ENCODE peak calls at places on chromosomes 4 and X, in nine cellular contexts. One of them, this sample, is unnamed.

GRCh38 chr4:6854098-6854744 is 55.4 kb upstream of the TBC1D14 start:
- DNase-seq in iris pigment epithelial cell: no peak
- DNase-seq in cardiac muscle cell: no peak
- DNase-seq in activated T-cell treated with anti-CD3 and anti-CD28 coated beads for 1 hour: no peak
- DNase-seq in activated naive CD4-positive, alpha-beta T cell treated with anti-CD3 and anti-CD28 coated beads, Interleukin-2, amount 10 ng/mL, durations not matched to agents 7 days and 5 days: no peak
- DNase-seq in SJSA1: no peak
- DNase-seq in smooth muscle cell of the brain vasculature: no peak
- DNase-seq in Jurkat, Clone E6-1: no peak
- DNase-seq in DMS153: no peak
- DNase-seq in this sample: no peak

GRCh38 chrX:138127314-138127713 is 561.4 kb downstream of the ZIC3 start:
- DNase-seq in cardiac muscle cell: no peak
- DNase-seq in Jurkat, Clone E6-1: no peak
- DNase-seq in activated T-cell treated with anti-CD3 and anti-CD28 coated beads for 1 hour: no peak
- DNase-seq in activated naive CD4-positive, alpha-beta T cell treated with anti-CD3 and anti-CD28 coated beads, Interleukin-2, amount 10 ng/mL, durations not matched to agents 7 days and 5 days: no peak
- DNase-seq in SJSA1: peak
- DNase-seq in DMS153: no peak
- DNase-seq in smooth muscle cell of the brain vasculature: no peak
- DNase-seq in iris pigment epithelial cell: peak
- DNase-seq in this sample: no peak

GRCh38 chrX:46754450-46755075 is 4.4 kb downstream of the SLC9A7 start:
- DNase-seq in smooth muscle cell of the brain vasculature: no peak
- DNase-seq in SJSA1: no peak
- DNase-seq in activated T-cell treated with anti-CD3 and anti-CD28 coated beads for 1 hour: no peak
- DNase-seq in iris pigment epithelial cell: no peak
- DNase-seq in Jurkat, Clone E6-1: no peak
- DNase-seq in activated naive CD4-positive, alpha-beta T cell treated with anti-CD3 and anti-CD28 coated beads, Interleukin-2, amount 10 ng/mL, durations not matched to agents 7 days and 5 days: no peak
- DNase-seq in DMS153: no peak
- DNase-seq in cardiac muscle cell: no peak
- DNase-seq in this sample: no peak

GRCh38 chr4:102663073-102663472 is 97.7 kb downstream of the MANBA start:
- DNase-seq in DMS153: no peak
- DNase-seq in activated T-cell treated with anti-CD3 and anti-CD28 coated beads for 1 hour: no peak
- DNase-seq in iris pigment epithelial cell: peak
- DNase-seq in smooth muscle cell of the brain vasculature: no peak
- DNase-seq in activated naive CD4-positive, alpha-beta T cell treated with anti-CD3 and anti-CD28 coated beads, Interleukin-2, amount 10 ng/mL, durations not matched to agents 7 days and 5 days: no peak
- DNase-seq in SJSA1: no peak
- DNase-seq in Jurkat, Clone E6-1: no peak
- DNase-seq in cardiac muscle cell: no peak
- DNase-seq in this sample: no peak

GRCh38 chr4:85496933-85497332 is 22.0 kb downstream of the ARHGAP24 start:
- DNase-seq in activated T-cell treated with anti-CD3 and anti-CD28 coated beads for 1 hour: no peak
- DNase-seq in DMS153: no peak
- DNase-seq in activated naive CD4-positive, alpha-beta T cell treated with anti-CD3 and anti-CD28 coated beads, Interleukin-2, amount 10 ng/mL, durations not matched to agents 7 days and 5 days: no peak
- DNase-seq in Jurkat, Clone E6-1: no peak
- DNase-seq in iris pigment epithelial cell: peak
- DNase-seq in smooth muscle cell of the brain vasculature: no peak
- DNase-seq in SJSA1: no peak
- DNase-seq in cardiac muscle cell: no peak
- DNase-seq in this sample: no peak

GRCh38 chrX:51747671-51748070 is 4.4 kb downstream of the GSPT2 start:
- DNase-seq in cardiac muscle cell: no peak
- DNase-seq in smooth muscle cell of the brain vasculature: no peak
- DNase-seq in SJSA1: no peak
- DNase-seq in Jurkat, Clone E6-1: no peak
- DNase-seq in DMS153: no peak
- DNase-seq in activated T-cell treated with anti-CD3 and anti-CD28 coated beads for 1 hour: no peak
- DNase-seq in iris pigment epithelial cell: no peak
- DNase-seq in activated naive CD4-positive, alpha-beta T cell treated with anti-CD3 and anti-CD28 coated beads, Interleukin-2, amount 10 ng/mL, durations not matched to agents 7 days and 5 days: no peak
- DNase-seq in this sample: no peak

GRCh38 chr4:151227731-151228130 is 49.2 kb upstream of the PRSS48 start:
- DNase-seq in Jurkat, Clone E6-1: no peak
- DNase-seq in activated naive CD4-positive, alpha-beta T cell treated with anti-CD3 and anti-CD28 coated beads, Interleukin-2, amount 10 ng/mL, durations not matched to agents 7 days and 5 days: no peak
- DNase-seq in activated T-cell treated with anti-CD3 and anti-CD28 coated beads for 1 hour: no peak
- DNase-seq in SJSA1: no peak
- DNase-seq in iris pigment epithelial cell: peak
- DNase-seq in DMS153: no peak
- DNase-seq in cardiac muscle cell: no peak
- DNase-seq in smooth muscle cell of the brain vasculature: peak
- DNase-seq in this sample: peak

GRCh38 chr4:1717129-1718094 is 3.7 kb downstream of the TMEM129 start:
- DNase-seq in Jurkat, Clone E6-1: no peak
- DNase-seq in activated T-cell treated with anti-CD3 and anti-CD28 coated beads for 1 hour: no peak
- DNase-seq in smooth muscle cell of the brain vasculature: no peak
- DNase-seq in DMS153: no peak
- DNase-seq in SJSA1: no peak
- DNase-seq in iris pigment epithelial cell: no peak
- DNase-seq in activated naive CD4-positive, alpha-beta T cell treated with anti-CD3 and anti-CD28 coated beads, Interleukin-2, amount 10 ng/mL, durations not matched to agents 7 days and 5 days: no peak
- DNase-seq in cardiac muscle cell: no peak
- DNase-seq in this sample: no peak

GRCh38 chr4:68906238-68907137 is 45.1 kb downstream of the UGT2A3 start:
- DNase-seq in DMS153: no peak
- DNase-seq in iris pigment epithelial cell: no peak
- DNase-seq in SJSA1: no peak
- DNase-seq in activated naive CD4-positive, alpha-beta T cell treated with anti-CD3 and anti-CD28 coated beads, Interleukin-2, amount 10 ng/mL, durations not matched to agents 7 days and 5 days: no peak
- DNase-seq in Jurkat, Clone E6-1: no peak
- DNase-seq in smooth muscle cell of the brain vasculature: no peak
- DNase-seq in activated T-cell treated with anti-CD3 and anti-CD28 coated beads for 1 hour: no peak
- DNase-seq in cardiac muscle cell: no peak
- DNase-seq in this sample: no peak

GRCh38 chr4:70280567-70280966 is 38.2 kb downstream of the CSN3 start:
- DNase-seq in iris pigment epithelial cell: no peak
- DNase-seq in cardiac muscle cell: no peak
- DNase-seq in activated naive CD4-positive, alpha-beta T cell treated with anti-CD3 and anti-CD28 coated beads, Interleukin-2, amount 10 ng/mL, durations not matched to agents 7 days and 5 days: no peak
- DNase-seq in activated T-cell treated with anti-CD3 and anti-CD28 coated beads for 1 hour: no peak
- DNase-seq in DMS153: peak
- DNase-seq in smooth muscle cell of the brain vasculature: no peak
- DNase-seq in Jurkat, Clone E6-1: no peak
- DNase-seq in SJSA1: no peak
- DNase-seq in this sample: no peak

GRCh38 chrX:29690061-29690460 is 525.3 kb upstream of the MAGEB2 start:
- DNase-seq in cardiac muscle cell: no peak
- DNase-seq in SJSA1: no peak
- DNase-seq in DMS153: no peak
- DNase-seq in iris pigment epithelial cell: peak
- DNase-seq in Jurkat, Clone E6-1: no peak
- DNase-seq in activated naive CD4-positive, alpha-beta T cell treated with anti-CD3 and anti-CD28 coated beads, Interleukin-2, amount 10 ng/mL, durations not matched to agents 7 days and 5 days: no peak
- DNase-seq in smooth muscle cell of the brain vasculature: no peak
- DNase-seq in activated T-cell treated with anti-CD3 and anti-CD28 coated beads for 1 hour: no peak
- DNase-seq in this sample: no peak

GRCh38 chr4:184544711-184545409 is 70.5 kb upstream of the IRF2 start:
- DNase-seq in cardiac muscle cell: no peak
- DNase-seq in iris pigment epithelial cell: no peak
- DNase-seq in DMS153: no peak
- DNase-seq in SJSA1: no peak
- DNase-seq in smooth muscle cell of the brain vasculature: no peak
- DNase-seq in activated T-cell treated with anti-CD3 and anti-CD28 coated beads for 1 hour: no peak
- DNase-seq in Jurkat, Clone E6-1: no peak
- DNase-seq in activated naive CD4-positive, alpha-beta T cell treated with anti-CD3 and anti-CD28 coated beads, Interleukin-2, amount 10 ng/mL, durations not matched to agents 7 days and 5 days: no peak
- DNase-seq in this sample: no peak

GRCh38 chrX:84974803-84975202 is 28.9 kb upstream of the APOOL start:
- DNase-seq in SJSA1: no peak
- DNase-seq in Jurkat, Clone E6-1: no peak
- DNase-seq in activated naive CD4-positive, alpha-beta T cell treated with anti-CD3 and anti-CD28 coated beads, Interleukin-2, amount 10 ng/mL, durations not matched to agents 7 days and 5 days: no peak
- DNase-seq in iris pigment epithelial cell: no peak
- DNase-seq in cardiac muscle cell: no peak
- DNase-seq in DMS153: no peak
- DNase-seq in smooth muscle cell of the brain vasculature: no peak
- DNase-seq in activated T-cell treated with anti-CD3 and anti-CD28 coated beads for 1 hour: no peak
- DNase-seq in this sample: no peak

GRCh38 chr4:8592366-8593267 is at the start of gene CPZ:
- DNase-seq in activated naive CD4-positive, alpha-beta T cell treated with anti-CD3 and anti-CD28 coated beads, Interleukin-2, amount 10 ng/mL, durations not matched to agents 7 days and 5 days: no peak
- DNase-seq in DMS153: no peak
- DNase-seq in SJSA1: peak
- DNase-seq in smooth muscle cell of the brain vasculature: no peak
- DNase-seq in activated T-cell treated with anti-CD3 and anti-CD28 coated beads for 1 hour: no peak
- DNase-seq in cardiac muscle cell: peak
- DNase-seq in Jurkat, Clone E6-1: no peak
- DNase-seq in iris pigment epithelial cell: peak
- DNase-seq in this sample: no peak

GRCh38 chrX:42386681-42387080 is 391.3 kb downstream of the PPP1R2C start:
- DNase-seq in smooth muscle cell of the brain vasculature: no peak
- DNase-seq in activated T-cell treated with anti-CD3 and anti-CD28 coated beads for 1 hour: no peak
- DNase-seq in DMS153: no peak
- DNase-seq in cardiac muscle cell: no peak
- DNase-seq in activated naive CD4-positive, alpha-beta T cell treated with anti-CD3 and anti-CD28 coated beads, Interleukin-2, amount 10 ng/mL, durations not matched to agents 7 days and 5 days: no peak
- DNase-seq in SJSA1: no peak
- DNase-seq in iris pigment epithelial cell: no peak
- DNase-seq in Jurkat, Clone E6-1: no peak
- DNase-seq in this sample: no peak

GRCh38 chr4:169248645-169249044 is 22.1 kb downstream of the SH3RF1 start:
- DNase-seq in activated naive CD4-positive, alpha-beta T cell treated with anti-CD3 and anti-CD28 coated beads, Interleukin-2, amount 10 ng/mL, durations not matched to agents 7 days and 5 days: no peak
- DNase-seq in DMS153: no peak
- DNase-seq in cardiac muscle cell: no peak
- DNase-seq in smooth muscle cell of the brain vasculature: no peak
- DNase-seq in iris pigment epithelial cell: no peak
- DNase-seq in SJSA1: no peak
- DNase-seq in activated T-cell treated with anti-CD3 and anti-CD28 coated beads for 1 hour: no peak
- DNase-seq in Jurkat, Clone E6-1: no peak
- DNase-seq in this sample: no peak

GRCh38 chrX:111170017-111170416 is 74.0 kb downstream of the PAK3 start:
- DNase-seq in iris pigment epithelial cell: peak
- DNase-seq in activated T-cell treated with anti-CD3 and anti-CD28 coated beads for 1 hour: no peak
- DNase-seq in Jurkat, Clone E6-1: no peak
- DNase-seq in DMS153: no peak
- DNase-seq in activated naive CD4-positive, alpha-beta T cell treated with anti-CD3 and anti-CD28 coated beads, Interleukin-2, amount 10 ng/mL, durations not matched to agents 7 days and 5 days: no peak
- DNase-seq in SJSA1: no peak
- DNase-seq in smooth muscle cell of the brain vasculature: no peak
- DNase-seq in cardiac muscle cell: no peak
- DNase-seq in this sample: no peak

GRCh38 chrX:154827624-154828408 is 6.6 kb downstream of the SMIM9 start:
- DNase-seq in activated naive CD4-positive, alpha-beta T cell treated with anti-CD3 and anti-CD28 coated beads, Interleukin-2, amount 10 ng/mL, durations not matched to agents 7 days and 5 days: peak
- DNase-seq in Jurkat, Clone E6-1: no peak
- DNase-seq in iris pigment epithelial cell: no peak
- DNase-seq in activated T-cell treated with anti-CD3 and anti-CD28 coated beads for 1 hour: no peak
- DNase-seq in SJSA1: no peak
- DNase-seq in smooth muscle cell of the brain vasculature: no peak
- DNase-seq in cardiac muscle cell: no peak
- DNase-seq in DMS153: no peak
- DNase-seq in this sample: no peak

GRCh38 chrX:155070975-155071693 is at the start of the genes BRCC3, CMC4 and MTCP1:
- DNase-seq in smooth muscle cell of the brain vasculature: peak
- DNase-seq in iris pigment epithelial cell: peak
- DNase-seq in activated naive CD4-positive, alpha-beta T cell treated with anti-CD3 and anti-CD28 coated beads, Interleukin-2, amount 10 ng/mL, durations not matched to agents 7 days and 5 days: peak
- DNase-seq in activated T-cell treated with anti-CD3 and anti-CD28 coated beads for 1 hour: peak
- DNase-seq in SJSA1: peak
- DNase-seq in DMS153: peak
- DNase-seq in Jurkat, Clone E6-1: peak
- DNase-seq in cardiac muscle cell: peak
- DNase-seq in this sample: no peak

GRCh38 chr4:107747748-107748486 is 27.9 kb upstream of the PAPSS1 start:
- DNase-seq in activated T-cell treated with anti-CD3 and anti-CD28 coated beads for 1 hour: no peak
- DNase-seq in smooth muscle cell of the brain vasculature: no peak
- DNase-seq in SJSA1: no peak
- DNase-seq in iris pigment epithelial cell: no peak
- DNase-seq in Jurkat, Clone E6-1: no peak
- DNase-seq in cardiac muscle cell: no peak
- DNase-seq in activated naive CD4-positive, alpha-beta T cell treated with anti-CD3 and anti-CD28 coated beads, Interleukin-2, amount 10 ng/mL, durations not matched to agents 7 days and 5 days: no peak
- DNase-seq in DMS153: peak
- DNase-seq in this sample: no peak

GRCh38 chr4:126568652-126569580 is 1063.8 kb upstream of the INTU start:
- DNase-seq in iris pigment epithelial cell: no peak
- DNase-seq in activated T-cell treated with anti-CD3 and anti-CD28 coated beads for 1 hour: no peak
- DNase-seq in DMS153: no peak
- DNase-seq in SJSA1: no peak
- DNase-seq in smooth muscle cell of the brain vasculature: no peak
- DNase-seq in cardiac muscle cell: no peak
- DNase-seq in activated naive CD4-positive, alpha-beta T cell treated with anti-CD3 and anti-CD28 coated beads, Interleukin-2, amount 10 ng/mL, durations not matched to agents 7 days and 5 days: no peak
- DNase-seq in Jurkat, Clone E6-1: no peak
- DNase-seq in this sample: no peak

GRCh38 chr4:7708981-7709380 is 230.7 kb downstream of the AFAP1 start:
- DNase-seq in SJSA1: no peak
- DNase-seq in iris pigment epithelial cell: peak
- DNase-seq in Jurkat, Clone E6-1: no peak
- DNase-seq in cardiac muscle cell: no peak
- DNase-seq in activated T-cell treated with anti-CD3 and anti-CD28 coated beads for 1 hour: no peak
- DNase-seq in activated naive CD4-positive, alpha-beta T cell treated with anti-CD3 and anti-CD28 coated beads, Interleukin-2, amount 10 ng/mL, durations not matched to agents 7 days and 5 days: no peak
- DNase-seq in DMS153: no peak
- DNase-seq in smooth muscle cell of the brain vasculature: peak
- DNase-seq in this sample: no peak

GRCh38 chr4:48445704-48446103 is 37.4 kb upstream of the SLC10A4 start:
- DNase-seq in activated naive CD4-positive, alpha-beta T cell treated with anti-CD3 and anti-CD28 coated beads, Interleukin-2, amount 10 ng/mL, durations not matched to agents 7 days and 5 days: no peak
- DNase-seq in cardiac muscle cell: peak
- DNase-seq in iris pigment epithelial cell: peak
- DNase-seq in DMS153: no peak
- DNase-seq in activated T-cell treated with anti-CD3 and anti-CD28 coated beads for 1 hour: no peak
- DNase-seq in smooth muscle cell of the brain vasculature: no peak
- DNase-seq in SJSA1: no peak
- DNase-seq in Jurkat, Clone E6-1: no peak
- DNase-seq in this sample: no peak

GRCh38 chrX:73842541-73843234 is 279.7 kb downstream of the CHIC1 start:
- DNase-seq in SJSA1: no peak
- DNase-seq in Jurkat, Clone E6-1: no peak
- DNase-seq in activated T-cell treated with anti-CD3 and anti-CD28 coated beads for 1 hour: no peak
- DNase-seq in activated naive CD4-positive, alpha-beta T cell treated with anti-CD3 and anti-CD28 coated beads, Interleukin-2, amount 10 ng/mL, durations not matched to agents 7 days and 5 days: no peak
- DNase-seq in cardiac muscle cell: no peak
- DNase-seq in DMS153: no peak
- DNase-seq in iris pigment epithelial cell: no peak
- DNase-seq in smooth muscle cell of the brain vasculature: no peak
- DNase-seq in this sample: no peak

GRCh38 chr4:145299380-145300076 is 119.1 kb upstream of the OTUD4 start:
- DNase-seq in iris pigment epithelial cell: peak
- DNase-seq in Jurkat, Clone E6-1: peak
- DNase-seq in activated naive CD4-positive, alpha-beta T cell treated with anti-CD3 and anti-CD28 coated beads, Interleukin-2, amount 10 ng/mL, durations not matched to agents 7 days and 5 days: peak
- DNase-seq in activated T-cell treated with anti-CD3 and anti-CD28 coated beads for 1 hour: peak
- DNase-seq in SJSA1: peak
- DNase-seq in cardiac muscle cell: no peak
- DNase-seq in smooth muscle cell of the brain vasculature: peak
- DNase-seq in DMS153: no peak
- DNase-seq in this sample: no peak

GRCh38 chr4:26030780-26031179 is 116.8 kb downstream of the SMIM20 start:
- DNase-seq in activated naive CD4-positive, alpha-beta T cell treated with anti-CD3 and anti-CD28 coated beads, Interleukin-2, amount 10 ng/mL, durations not matched to agents 7 days and 5 days: no peak
- DNase-seq in smooth muscle cell of the brain vasculature: no peak
- DNase-seq in SJSA1: no peak
- DNase-seq in activated T-cell treated with anti-CD3 and anti-CD28 coated beads for 1 hour: no peak
- DNase-seq in Jurkat, Clone E6-1: no peak
- DNase-seq in cardiac muscle cell: no peak
- DNase-seq in DMS153: no peak
- DNase-seq in iris pigment epithelial cell: no peak
- DNase-seq in this sample: no peak

GRCh38 chr4:85391011-85391410 is 83.9 kb upstream of the ARHGAP24 start:
- DNase-seq in smooth muscle cell of the brain vasculature: no peak
- DNase-seq in SJSA1: no peak
- DNase-seq in activated naive CD4-positive, alpha-beta T cell treated with anti-CD3 and anti-CD28 coated beads, Interleukin-2, amount 10 ng/mL, durations not matched to agents 7 days and 5 days: no peak
- DNase-seq in cardiac muscle cell: no peak
- DNase-seq in activated T-cell treated with anti-CD3 and anti-CD28 coated beads for 1 hour: no peak
- DNase-seq in iris pigment epithelial cell: no peak
- DNase-seq in Jurkat, Clone E6-1: no peak
- DNase-seq in DMS153: no peak
- DNase-seq in this sample: no peak

GRCh38 chrX:23953908-23954269 is 46.1 kb downstream of the CXorf58 start:
- DNase-seq in Jurkat, Clone E6-1: no peak
- DNase-seq in smooth muscle cell of the brain vasculature: no peak
- DNase-seq in iris pigment epithelial cell: no peak
- DNase-seq in activated T-cell treated with anti-CD3 and anti-CD28 coated beads for 1 hour: no peak
- DNase-seq in DMS153: no peak
- DNase-seq in cardiac muscle cell: no peak
- DNase-seq in SJSA1: no peak
- DNase-seq in activated naive CD4-positive, alpha-beta T cell treated with anti-CD3 and anti-CD28 coated beads, Interleukin-2, amount 10 ng/mL, durations not matched to agents 7 days and 5 days: peak
- DNase-seq in this sample: no peak

GRCh38 chr4:120801171-120801758 is 121.3 kb downstream of the PRDM5 start:
- DNase-seq in DMS153: no peak
- DNase-seq in smooth muscle cell of the brain vasculature: no peak
- DNase-seq in cardiac muscle cell: peak
- DNase-seq in activated T-cell treated with anti-CD3 and anti-CD28 coated beads for 1 hour: no peak
- DNase-seq in Jurkat, Clone E6-1: no peak
- DNase-seq in activated naive CD4-positive, alpha-beta T cell treated with anti-CD3 and anti-CD28 coated beads, Interleukin-2, amount 10 ng/mL, durations not matched to agents 7 days and 5 days: no peak
- DNase-seq in iris pigment epithelial cell: peak
- DNase-seq in SJSA1: no peak
- DNase-seq in this sample: no peak

GRCh38 chrX:41384041-41384705 is 50.2 kb downstream of the DDX3X start:
- DNase-seq in iris pigment epithelial cell: peak
- DNase-seq in DMS153: no peak
- DNase-seq in cardiac muscle cell: no peak
- DNase-seq in activated naive CD4-positive, alpha-beta T cell treated with anti-CD3 and anti-CD28 coated beads, Interleukin-2, amount 10 ng/mL, durations not matched to agents 7 days and 5 days: peak
- DNase-seq in SJSA1: peak
- DNase-seq in Jurkat, Clone E6-1: no peak
- DNase-seq in activated T-cell treated with anti-CD3 and anti-CD28 coated beads for 1 hour: no peak
- DNase-seq in smooth muscle cell of the brain vasculature: peak
- DNase-seq in this sample: no peak

GRCh38 chr4:128831526-128832252 is 22.2 kb downstream of the JADE1 start:
- DNase-seq in Jurkat, Clone E6-1: no peak
- DNase-seq in cardiac muscle cell: no peak
- DNase-seq in activated naive CD4-positive, alpha-beta T cell treated with anti-CD3 and anti-CD28 coated beads, Interleukin-2, amount 10 ng/mL, durations not matched to agents 7 days and 5 days: no peak
- DNase-seq in smooth muscle cell of the brain vasculature: no peak
- DNase-seq in DMS153: peak
- DNase-seq in SJSA1: no peak
- DNase-seq in activated T-cell treated with anti-CD3 and anti-CD28 coated beads for 1 hour: no peak
- DNase-seq in iris pigment epithelial cell: peak
- DNase-seq in this sample: no peak

This sample was measured in glomerular endothelial cell.